ENCODE peak calls at places on chromosomes 2 and 18, in ten cellular contexts. F is CD8-positive, alpha-beta T cell; B is CD8-positive, alpha-beta memory T cell; V is IMR-90; C is heart left ventricle; P is GM23338; S is lower lobe of right lung; Q is PC-3; I is body of pancreas; J is left ventricle myocardium inferior. Z is an unnamed sample. For H3K36me3 and H3K4me1, the result is how much of the 10 kb centered on the place peaks cover.

GRCh38 chr2:104077573-104077972 is 776.3 kb upstream of the POU3F3 start:
- DNase-seq in F (no peak), B (no peak), V (no peak), C (no peak), P (no peak), S (no peak), Q (no peak), I (no peak), J (no peak), Z (no peak)

GRCh38 chr2:133062946-133063345 is 392.9 kb upstream of the LYPD1 start:
- DNase-seq in F (no peak), B (no peak), V (peak), C (no peak), P (no peak), S (no peak), Q (no peak), I (no peak), J (no peak), Z (no peak)

GRCh38 chr2:160408575-160409291 is 84.9 kb downstream of the RBMS1 start:
- DNase-seq in F (no peak), B (no peak), V (no peak), C (no peak), P (peak), S (no peak), Q (no peak), I (no peak), J (no peak), Z (peak)

GRCh38 chr2:134988994-134989605 is 58.1 kb downstream of the MAP3K19 start:
- DNase-seq in F (no peak), B (peak), V (peak), C (no peak), P (peak), S (no peak), Q (peak), I (no peak), J (no peak), Z (no peak)

GRCh38 chr2:18299423-18300212 is 260.8 kb downstream of the RDH14 start:
- DNase-seq in F (no peak), B (no peak), V (peak), C (no peak), P (peak), S (no peak), Q (peak), I (peak), J (no peak), Z (peak)

GRCh38 chr2:239297142-239298125 is 103.4 kb downstream of the HDAC4 start:
- DNase-seq in F (no peak), B (no peak), V (no peak), C (no peak), P (no peak), S (no peak), Q (no peak), I (no peak), J (peak), Z (no peak)

GRCh38 chr2:68434981-68435380 is 32.1 kb downstream of the FBXO48 start:
- DNase-seq in F (no peak), B (no peak), V (no peak), C (no peak), P (no peak), S (no peak), Q (no peak), I (no peak), J (no peak), Z (no peak)

GRCh38 chr2:221895366-221896121 is 323.4 kb upstream of the EPHA4 start:
- DNase-seq in F (no peak), B (no peak), V (peak), C (no peak), P (no peak), S (no peak), Q (no peak), I (no peak), J (no peak), Z (no peak)

GRCh38 chr2:37683926-37684780 is 12.7 kb upstream of the CDC42EP3 start:
- DNase-seq in F (no peak), B (peak), V (peak), C (no peak), P (no peak), S (no peak), Q (peak), I (no peak), J (no peak), Z (peak)

GRCh38 chr2:119760876-119761275 is 1.2 kb downstream of the PTPN4 start:
- DNase-seq in F (no peak), B (no peak), V (peak), C (no peak), P (no peak), S (no peak), Q (peak), I (no peak), J (no peak), Z (no peak)

GRCh38 chr2:183186296-183186695 is 62.1 kb downstream of the NUP35 start:
- DNase-seq in F (no peak), B (no peak), V (peak), C (no peak), P (no peak), S (no peak), Q (no peak), I (no peak), J (no peak), Z (no peak)

GRCh38 chr2:25274868-25275574 is 66.7 kb downstream of the DNMT3A start:
- DNase-seq in F (no peak), B (peak), V (peak), C (peak), P (no peak), S (peak), Q (no peak), I (peak), J (peak), Z (no peak)

GRCh38 chr2:11395971-11396689 is 51.7 kb upstream of the ROCK2 start:
- DNase-seq in F (no peak), B (no peak), V (no peak), C (no peak), P (no peak), S (no peak), Q (no peak), I (no peak), J (no peak), Z (no peak)

GRCh38 chr2:99507964-99508818 is 18.4 kb upstream of the REV1 start:
- DNase-seq in F (no peak), B (no peak), V (no peak), C (no peak), P (no peak), S (peak), Q (peak), I (no peak), J (no peak), Z (no peak)

GRCh38 chr2:172101008-172101706 is 1.5 kb downstream of the DLX2 start:
- DNase-seq in F (no peak), B (peak), V (no peak), C (no peak), P (peak), S (no peak), Q (no peak), I (no peak), J (no peak), Z (no peak)

GRCh38 chr2:95034221-95034620 is 8.7 kb downstream of the MAL start:
- DNase-seq in F (no peak), B (no peak), V (no peak), C (no peak), P (no peak), S (no peak), Q (peak), I (no peak), J (no peak), Z (no peak)

GRCh38 chr2:24768013-24768412 is 25.2 kb downstream of the PTRHD1 start:
- DNase-seq in F (no peak), B (no peak), V (no peak), C (no peak), P (no peak), S (peak), Q (no peak), I (no peak), J (no peak), Z (no peak)

GRCh38 chr2:45128580-45128997 is 119.3 kb upstream of the SIX2 start:
- DNase-seq in F (no peak), B (no peak), V (peak), C (no peak), P (no peak), S (no peak), Q (peak), I (peak), J (peak), Z (peak)

GRCh38 chr18:5464241-5464640 is 79.6 kb downstream of the EPB41L3 start:
- DNase-seq in F (no peak), B (no peak), V (no peak), C (no peak), P (no peak), S (no peak), Q (no peak), I (no peak), J (no peak), Z (no peak)

GRCh38 chr18:73615506-73615905 is 532.1 kb downstream of the FBXO15 start:
- DNase-seq in F (no peak), B (no peak), V (no peak), C (no peak), P (no peak), S (no peak), Q (peak), I (no peak), J (no peak), Z (no peak)

GRCh38 chr2:166727105-166727504 is 161.2 kb upstream of the XIRP2 start:
- DNase-seq in F (no peak), B (no peak), V (no peak), C (no peak), P (no peak), S (no peak), Q (no peak), I (no peak), J (no peak), Z (no peak)

GRCh38 chr18:70499218-70499691 is 210.4 kb downstream of the SOCS6 start:
- DNase-seq in F (no peak), B (no peak), V (no peak), C (no peak), P (peak), S (no peak), Q (no peak), I (no peak), J (no peak), Z (no peak)

GRCh38 chr2:196229013-196229412 is 57.6 kb upstream of the STK17B start:
- DNase-seq in F (no peak), B (no peak), V (no peak), C (no peak), P (no peak), S (no peak), Q (no peak), I (no peak), J (no peak), Z (no peak)

GRCh38 chr2:8151888-8152287 is 530.0 kb upstream of the ID2 start:
- DNase-seq in F (no peak), B (no peak), V (no peak), C (no peak), P (no peak), S (no peak), Q (no peak), I (no peak), J (no peak), Z (no peak)

GRCh38 chr2:184611221-184612085 is 13.1 kb downstream of the ZNF804A start:
- DNase-seq in F (no peak), B (no peak), V (peak), C (no peak), P (peak), S (no peak), Q (peak), I (no peak), J (no peak), Z (no peak)

GRCh38 chr18:1914489-1914888 is 656.8 kb downstream of the METTL4 start:
- DNase-seq in F (no peak), B (no peak), V (no peak), C (no peak), P (peak), S (no peak), Q (peak), I (no peak), J (no peak), Z (no peak)

GRCh38 chr2:117537030-117537429 is 277.5 kb upstream of the DDX18 start:
- DNase-seq in F (no peak), B (no peak), V (no peak), C (no peak), P (peak), S (no peak), Q (no peak), I (no peak), J (no peak), Z (no peak)

GRCh38 chr2:218257390-218257981 is 3.3 kb upstream of the GPBAR1 start:
- DNase-seq in F (peak), B (peak), V (no peak), C (no peak), P (peak), S (peak), Q (peak), I (peak), J (no peak), Z (no peak)

GRCh38 chr2:170715062-170715931 is at the start of gene SP5:
- DNase-seq in F (no peak), B (peak), V (peak), C (peak), P (peak), S (peak), Q (peak), I (peak), J (peak), Z (peak)

GRCh38 chr2:1685957-1686783 is 58.1 kb downstream of the PXDN start:
- DNase-seq in F (no peak), B (no peak), V (peak), C (no peak), P (peak), S (peak), Q (peak), I (no peak), J (no peak), Z (peak)

GRCh38 chr2:1685078-1685956 is 59.0 kb downstream of the PXDN start:
- DNase-seq in F (no peak), B (no peak), V (no peak), C (no peak), P (no peak), S (peak), Q (no peak), I (no peak), J (no peak), Z (peak)

GRCh38 chr2:1681323-1682310 is 62.7 kb downstream of the PXDN start:
- DNase-seq in F (no peak), B (no peak), V (no peak), C (no peak), P (no peak), S (peak), Q (no peak), I (no peak), J (no peak), Z (peak)

GRCh38 chr2:1681017-1681318 is 63.3 kb downstream of the PXDN start:
- DNase-seq in F (no peak), B (no peak), V (no peak), C (no peak), P (no peak), S (no peak), Q (no peak), I (no peak), J (no peak), Z (no peak)

GRCh38 chr2:1683297-1683696 is 61.0 kb downstream of the PXDN start:
- DNase-seq in F (no peak), B (no peak), V (no peak), C (no peak), P (no peak), S (no peak), Q (no peak), I (no peak), J (no peak), Z (no peak)
- H3K36me3 ChIP-seq in F (under half), B (under half), V (half or more), C (under half), P (under half), S (under half), Q (half or more), I (under half), J (under half), Z (half or more)

GRCh38 chr18:59502899-59503245 is 143.8 kb upstream of the LMAN1 start:
- DNase-seq in F (no peak), B (no peak), V (no peak), C (no peak), P (no peak), S (no peak), Q (no peak), I (no peak), J (no peak), Z (no peak)
- H3K4me1 ChIP-seq in F (under half), B (under half), V (under half), C (under half), P (under half), S (under half), Q (under half), I (under half), J (under half), Z (under half)

DNA sequence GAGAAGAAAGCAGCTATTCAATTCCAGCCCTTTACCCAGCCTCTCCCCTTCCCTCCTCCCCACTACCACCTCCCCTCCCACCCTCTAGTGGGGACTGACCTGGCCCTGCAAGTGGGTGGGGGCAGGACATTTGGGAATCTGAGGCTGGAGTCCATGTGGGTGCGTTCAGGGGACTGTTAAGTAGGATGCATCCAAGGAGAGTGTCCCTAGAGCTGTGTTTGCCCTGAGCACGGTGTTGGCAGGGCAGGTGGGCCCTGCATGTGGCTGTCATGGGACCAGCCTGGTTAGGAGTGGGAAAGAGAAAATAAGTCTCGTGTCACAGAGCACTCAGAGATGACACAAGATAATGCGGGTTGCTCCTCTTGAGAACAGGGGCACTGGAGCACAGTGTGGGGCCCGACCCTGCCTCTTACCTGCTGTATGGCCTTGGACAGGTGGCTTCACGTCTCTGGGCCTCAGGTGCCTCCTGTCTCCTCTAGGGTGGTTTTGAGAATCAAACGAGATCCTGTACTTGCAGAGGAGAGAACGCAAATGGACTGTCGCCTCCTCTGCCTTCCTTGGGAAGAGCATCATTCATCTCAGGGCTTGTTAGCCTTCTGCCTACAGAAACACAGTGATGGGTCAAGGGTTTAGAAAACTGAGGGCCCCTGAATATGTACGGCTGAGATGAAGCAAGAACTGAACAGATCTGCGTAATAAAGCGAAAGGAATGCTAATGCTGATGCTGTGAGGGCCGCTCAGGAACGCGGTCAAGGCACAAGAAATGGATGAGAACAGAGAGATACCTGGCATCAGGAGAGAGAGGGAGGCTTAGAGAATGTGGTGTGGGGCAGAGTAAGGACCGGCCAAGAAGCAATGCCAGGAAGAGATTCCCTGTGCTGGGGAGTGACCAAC is 187.7 kb upstream of the HAAO start:
- DNase-seq in F (no peak), B (no peak), V (no peak), C (no peak), P (no peak), S (no peak), Q (no peak), I (no peak), J (no peak), Z (no peak)
- H3K27ac ChIP-seq in F (no peak), B (no peak), V (no peak), C (no peak), P (no peak), S (no peak), Q (no peak), I (peak), J (no peak), Z (no peak)

GRCh38 chr2:240911641-240912265 is 5.6 kb downstream of the CROCC2 start:
- DNase-seq in F (no peak), B (no peak), V (peak), C (no peak), P (no peak), S (no peak), Q (peak), I (no peak), J (no peak), Z (peak)
- H3K36me3 ChIP-seq in F (under half), B (under half), V (under half), C (under half), P (under half), S (under half), Q (under half), I (under half), J (under half), Z (under half)

DNA sequence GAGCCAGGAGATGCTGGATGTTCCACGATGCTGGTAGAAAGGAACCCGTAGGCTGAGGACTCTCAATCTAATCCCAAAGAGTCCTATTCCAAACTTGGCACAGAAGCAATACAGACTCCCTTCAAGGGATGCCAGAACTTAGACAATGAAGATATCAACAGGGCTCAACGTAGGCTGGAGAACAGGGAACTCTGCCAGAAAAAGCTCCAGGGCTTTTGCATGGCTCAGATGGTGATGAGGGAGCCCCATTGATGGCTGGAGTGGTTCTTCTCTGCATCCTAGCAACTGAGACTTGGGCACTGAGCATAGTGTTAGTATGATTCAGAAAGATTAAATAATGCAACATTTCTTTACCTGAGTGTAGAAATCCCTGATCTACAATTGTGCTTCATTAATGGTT is 117.2 kb upstream of the NCK2 start:
- DNase-seq in F (no peak), B (no peak), V (no peak), C (no peak), P (no peak), S (no peak), Q (no peak), I (no peak), J (no peak), Z (no peak)
- H3K4me1 ChIP-seq in F (under half), B (under half), V (under half), C (under half), P (under half), S (under half), Q (under half), I (under half), J (under half), Z (under half)

GRCh38 chr18:48571619-48572384 is 33.0 kb downstream of the CTIF start:
- DNase-seq in F (no peak), B (no peak), V (no peak), C (no peak), P (no peak), S (no peak), Q (no peak), I (no peak), J (no peak), Z (no peak)
- H3K27ac ChIP-seq in F (no peak), B (no peak), V (no peak), C (no peak), P (no peak), S (no peak), Q (no peak), I (no peak), J (no peak), Z (no peak)

Z was measured in SJSA1.